ENCODE peak calls at places on chromosomes 1 and 21, in four cellular contexts. U, S, Q and D are unnamed samples.

GRCh38 chr1:25006770-25007169 is 76.7 kb upstream of the RUNX3 start:
- DNase-seq in U (no peak), S (no peak), Q (peak), D (no peak)

GRCh38 chr21:46046471-46046870 is 51.4 kb upstream of the COL6A2 start:
- DNase-seq in U (no peak), S (no peak), Q (peak), D (no peak)

GRCh38 chr1:71330991-71331390 is 250.2 kb upstream of the ZRANB2 start:
- DNase-seq in U (no peak), S (no peak), Q (no peak), D (no peak)

GRCh38 chr1:21901473-21901847 is 35.6 kb downstream of the HSPG2 start:
- DNase-seq in U (no peak), S (no peak), Q (no peak), D (no peak)

GRCh38 chr1:46718340-46718726 is 581 bp downstream of the EFCAB14 start:
- DNase-seq in U (peak), S (no peak), Q (no peak), D (no peak)

GRCh38 chr1:213719462-213719861 is 268.3 kb upstream of the PROX1 start:
- DNase-seq in U (peak), S (no peak), Q (no peak), D (no peak)

GRCh38 chr1:27037518-27037917 is 24.9 kb upstream of the TENT5B start:
- DNase-seq in U (no peak), S (no peak), Q (no peak), D (no peak)

GRCh38 chr21:29105218-29105617 is 25.2 kb upstream of the MAP3K7CL start:
- DNase-seq in U (no peak), S (no peak), Q (no peak), D (peak)

GRCh38 chr1:227742738-227743715 is 7.8 kb downstream of the SNAP47 start:
- DNase-seq in U (no peak), S (peak), Q (peak), D (no peak)

GRCh38 chr21:26405735-26406361 is 167.2 kb downstream of the CYYR1 start:
- DNase-seq in U (no peak), S (peak), Q (no peak), D (peak)

GRCh38 chr1:67723620-67724019 is 38.6 kb downstream of the GADD45A start:
- DNase-seq in U (no peak), S (no peak), Q (no peak), D (peak)

GRCh38 chr1:36148821-36149236 is 457 bp downstream of the TRAPPC3 start:
- DNase-seq in U (no peak), S (no peak), Q (no peak), D (no peak)

GRCh38 chr1:216502528-216503162 is 79.4 kb upstream of the USH2A start:
- DNase-seq in U (no peak), S (peak), Q (no peak), D (no peak)

GRCh38 chr1:232586679-232587078 is 43.3 kb downstream of the SIPA1L2 start:
- DNase-seq in U (no peak), S (no peak), Q (no peak), D (no peak)

GRCh38 chr1:15218287-15219279 is 28.4 kb upstream of the FHAD1 start:
- DNase-seq in U (no peak), S (no peak), Q (peak), D (peak)

GRCh38 chr1:184028854-184029623 is 8.5 kb downstream of the COLGALT2 start:
- DNase-seq in U (peak), S (no peak), Q (no peak), D (no peak)

GRCh38 chr1:110408488-110408887 is 994 bp upstream of the LAMTOR5 start:
- DNase-seq in U (no peak), S (no peak), Q (no peak), D (peak)

GRCh38 chr1:190373705-190374336 is 103.8 kb downstream of the BRINP3 start:
- DNase-seq in U (peak), S (peak), Q (no peak), D (peak)

GRCh38 chr1:150622219-150622975 is 7.0 kb downstream of the ENSA start:
- DNase-seq in U (no peak), S (peak), Q (peak), D (no peak)

GRCh38 chr1:150628766-150629114 is 672 bp downstream of the ENSA start:
- DNase-seq in U (no peak), S (no peak), Q (no peak), D (no peak)

GRCh38 chr1:150626150-150626549 is 3.3 kb downstream of the ENSA start:
- DNase-seq in U (no peak), S (no peak), Q (no peak), D (peak)

GRCh38 chr1:150629115-150629928 is at the start of gene ENSA:
- DNase-seq in U (peak), S (peak), Q (peak), D (peak)

DNA sequence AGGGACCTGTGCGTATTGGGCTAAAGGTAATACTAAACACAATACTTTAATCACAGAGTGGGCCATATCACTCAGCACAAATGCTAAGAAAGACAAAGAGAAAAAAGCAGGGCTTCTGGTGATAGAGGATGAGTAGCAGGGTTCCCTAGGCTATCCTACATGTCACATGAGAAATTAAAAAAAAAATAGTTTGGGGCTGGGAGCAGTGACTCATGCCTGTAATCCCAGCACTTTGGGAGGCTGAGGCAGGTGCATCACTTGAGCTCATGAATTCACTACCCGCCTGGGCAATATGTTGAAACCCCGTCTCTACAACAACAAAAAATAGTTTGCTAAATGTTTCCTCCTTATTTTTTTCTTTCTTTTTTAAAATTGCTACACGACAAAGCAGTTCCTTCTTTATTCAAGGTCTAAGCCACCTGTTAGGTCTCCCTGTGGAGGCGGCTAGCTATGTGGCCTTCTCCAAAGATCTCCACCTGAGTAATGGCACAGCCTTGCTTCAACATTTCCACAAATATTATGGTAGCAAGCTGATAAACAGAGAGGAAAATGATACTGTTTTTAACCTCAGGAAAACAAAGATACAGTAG is 1.5 kb downstream of the ENSA start:
- DNase-seq in U (peak), S (no peak), Q (no peak), D (peak)
- H3K4me3 ChIP-seq in U (peak), S (peak), Q (peak), D (peak)

GRCh38 chr1:156599811-156600210 is 1.5 kb downstream of the GPATCH4 start:
- DNase-seq in U (peak), S (no peak), Q (no peak), D (peak)

GRCh38 chr1:156600733-156601121 is 552 bp downstream of the GPATCH4 start:
- DNase-seq in U (no peak), S (peak), Q (no peak), D (peak)

GRCh38 chr1:156601892-156602291 is 613 bp upstream of the GPATCH4 start:
- DNase-seq in U (no peak), S (no peak), Q (no peak), D (peak)

GRCh38 chr1:156601122-156601830 is at the start of gene GPATCH4:
- DNase-seq in U (peak), S (peak), Q (peak), D (peak)

GRCh38 chr1:156602557-156602993 is 1.3 kb upstream of the GPATCH4 start:
- DNase-seq in U (peak), S (peak), Q (no peak), D (peak)
- H3K4me3 ChIP-seq in U (no peak), S (no peak), Q (no peak), D (no peak)

DNA sequence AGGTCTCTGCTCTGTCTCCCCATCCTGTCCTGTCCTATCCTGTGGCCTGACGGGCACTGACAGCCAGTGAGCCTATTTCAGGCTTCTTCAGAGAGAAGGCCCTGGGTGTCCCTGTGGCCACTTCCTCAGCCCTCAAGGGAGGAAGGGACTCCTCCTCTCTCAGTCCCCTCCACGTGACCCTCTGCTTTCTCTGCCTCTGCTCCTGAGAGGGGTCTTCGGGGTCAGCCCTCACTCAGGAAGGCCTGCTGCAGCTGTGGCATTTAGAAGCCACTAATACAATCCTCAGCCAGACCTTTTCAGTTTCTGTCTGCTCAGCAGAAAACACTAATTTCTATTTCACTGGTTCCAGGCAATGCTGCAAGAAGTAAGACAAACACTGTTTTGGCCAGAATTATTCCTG is 43.6 kb upstream of the ETV3 start:
- DNase-seq in U (no peak), S (no peak), Q (no peak), D (no peak)
- H3K4me3 ChIP-seq in U (no peak), S (no peak), Q (no peak), D (no peak)

GRCh38 chr1:172449012-172449584 is 5.2 kb upstream of the PIGC start:
- DNase-seq in U (peak), S (no peak), Q (no peak), D (peak)

GRCh38 chr1:172452536-172453159 is 8.8 kb upstream of the PIGC start:
- DNase-seq in U (no peak), S (no peak), Q (no peak), D (no peak)

GRCh38 chr1:172451002-172451443 is 7.2 kb upstream of the PIGC start:
- DNase-seq in U (no peak), S (no peak), Q (no peak), D (peak)

GRCh38 chr1:172449585-172450523 is 6.0 kb upstream of the PIGC start:
- DNase-seq in U (peak), S (peak), Q (peak), D (peak)

GRCh38 chr1:172450524-172450885 is 6.6 kb upstream of the PIGC start:
- DNase-seq in U (peak), S (no peak), Q (no peak), D (no peak)
- H3K4me3 ChIP-seq in U (no peak), S (no peak), Q (no peak), D (no peak)

GRCh38 chr1:101364370-101365120 is 127.7 kb downstream of the S1PR1 start:
- DNase-seq in U (no peak), S (no peak), Q (no peak), D (no peak)
- H3K4me3 ChIP-seq in U (no peak), S (no peak), Q (no peak), D (no peak)

GRCh38 chr21:38989745-38990423 is 184.2 kb downstream of the ETS2 start:
- DNase-seq in U (no peak), S (no peak), Q (peak), D (peak)
- H3K4me3 ChIP-seq in U (no peak), S (peak), Q (no peak), D (no peak)

GRCh38 chr1:9291914-9292360 is 757 bp upstream of the SPSB1 start:
- DNase-seq in U (no peak), S (peak), Q (peak), D (peak)
- H3K4me3 ChIP-seq in U (no peak), S (peak), Q (peak), D (peak)

DNA sequence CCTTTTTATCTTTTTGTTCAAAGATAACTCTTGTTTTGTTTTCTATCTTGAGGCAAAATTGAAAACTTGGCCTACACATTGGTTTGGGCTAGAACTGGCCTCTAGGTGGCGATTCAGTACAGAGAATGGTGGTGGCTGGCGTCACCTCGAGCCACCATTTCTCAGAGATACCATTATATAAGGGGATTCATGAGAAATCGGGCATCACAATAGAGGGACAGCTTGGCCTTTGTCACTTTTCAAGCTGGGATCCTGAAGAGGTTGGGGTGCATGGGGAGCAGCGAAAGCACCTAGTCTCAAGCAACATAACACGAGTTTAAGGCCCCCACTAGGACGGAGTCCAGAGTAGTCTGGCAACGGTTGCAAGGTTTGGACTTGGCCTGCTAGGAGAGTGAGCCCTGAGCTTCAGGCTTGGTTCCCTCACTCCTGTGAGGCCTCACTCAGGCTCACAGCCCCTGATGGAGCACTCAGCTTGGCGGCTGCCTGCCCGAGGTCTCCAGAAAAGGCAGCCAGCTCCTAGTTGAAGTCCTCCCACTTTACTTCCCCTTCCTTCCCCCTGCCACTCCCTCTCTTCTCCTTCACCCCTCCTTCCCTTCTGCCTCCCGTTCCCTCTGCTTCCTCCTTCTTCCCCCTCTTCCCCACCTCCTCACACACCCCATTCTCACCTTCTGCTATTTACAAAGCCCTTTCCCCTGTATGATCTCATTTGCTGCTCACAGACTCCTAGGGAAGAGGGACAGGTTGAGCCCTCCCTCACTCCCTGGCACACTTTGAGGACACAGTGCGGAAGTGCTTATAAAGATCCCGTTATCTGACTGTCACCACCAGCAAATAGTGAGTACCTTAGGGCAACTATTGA is 67.8 kb downstream of the LRIG2 start:
- DNase-seq in U (peak), S (peak), Q (peak), D (peak)
- H3K4me3 ChIP-seq in U (peak), S (no peak), Q (no peak), D (no peak)